ENCODE peak calls at places on chromosomes 4 and X, in four cellular contexts. H is HEK293T, W is HepG2, N is GM12878. T is an unnamed sample.
A peak's percentile ranks its signal among the peaks of the same experiment; 100 is the strongest.

GRCh38 chrX:142854970-142855369 is 170.8 kb upstream of the SPANXN4 start:
- DNase-seq in H (no peak), W (no peak), N (no peak), T (no peak)

GRCh38 chr4:101251261-101251660 is 96.1 kb downstream of the PPP3CA start:
- DNase-seq in H (no peak), W (no peak), N (no peak), T (no peak)

GRCh38 chr4:75781328-75781727 is 57.0 kb downstream of the USO1 start:
- DNase-seq in H (no peak), W (no peak), N (no peak), T (no peak)

GRCh38 chrX:30309139-30309571 is at the start of gene NR0B1:
- DNase-seq in H (no peak), W (no peak), N (no peak), T (no peak)

GRCh38 chrX:19964017-19964710 is 26.7 kb downstream of the BCLAF3 start:
- DNase-seq in H (no peak), W (no peak), N (no peak), T (no peak)

GRCh38 chr4:153521995-153522799 is 56.0 kb downstream of the TMEM131L start:
- DNase-seq in H (no peak), W (no peak), N (peak; percentile 71), T (no peak)

GRCh38 chrX:78118628-78119027 is 14.6 kb downstream of the PGK1 start:
- DNase-seq in H (no peak), W (no peak), N (no peak), T (no peak)

GRCh38 chr4:70706516-70706915 is 15.2 kb upstream of the RUFY3 start:
- DNase-seq in H (no peak), W (no peak), N (no peak), T (no peak)

GRCh38 chr4:8559524-8560264 is 20.5 kb upstream of the GPR78 start:
- DNase-seq in H (no peak), W (no peak), N (no peak), T (no peak)

GRCh38 chr4:73518340-73518739 is 36.8 kb downstream of the AFM start:
- DNase-seq in H (no peak), W (peak; percentile 30), N (no peak), T (no peak)

GRCh38 chrX:12567857-12568256 is 223.4 kb upstream of the PRPS2 start:
- DNase-seq in H (peak; percentile 9), W (no peak), N (no peak), T (no peak)

GRCh38 chr4:78612398-78613005 is 60.9 kb downstream of the ANXA3 start:
- DNase-seq in H (peak; percentile 14), W (peak; percentile 21), N (no peak), T (peak; percentile 46)

GRCh38 chrX:40175416-40176255 is 77.9 kb upstream of the BCOR start:
- DNase-seq in H (no peak), W (peak; percentile 47), N (no peak), T (peak; percentile 91)

GRCh38 chrX:8125566-8125965 is 45.5 kb downstream of the VCX2 start:
- DNase-seq in H (no peak), W (no peak), N (no peak), T (no peak)

GRCh38 chrX:112832481-112833095 is 8.0 kb downstream of the AMOT start:
- DNase-seq in H (no peak), W (no peak), N (no peak), T (no peak)

GRCh38 chrX:9316096-9316495 is 148.8 kb upstream of the TBL1X start:
- DNase-seq in H (no peak), W (no peak), N (no peak), T (no peak)

GRCh38 chr4:110049951-110050925 is 137.6 kb downstream of the EGF start:
- DNase-seq in H (peak; percentile 35), W (peak; percentile 30), N (peak; percentile 8), T (peak; percentile 59)

GRCh38 chr4:108378164-108378563 is 209.4 kb upstream of the LEF1 start:
- DNase-seq in H (no peak), W (no peak), N (no peak), T (no peak)

GRCh38 chrX:105744291-105744690 is 78.0 kb upstream of the NRK start:
- DNase-seq in H (no peak), W (no peak), N (no peak), T (no peak)

GRCh38 chr4:134777626-134778025 is 576.0 kb upstream of the PABPC4L start:
- DNase-seq in H (no peak), W (no peak), N (no peak), T (no peak)

GRCh38 chrX:35098419-35098818 is 155.8 kb downstream of the FAM47B start:
- DNase-seq in H (no peak), W (no peak), N (no peak), T (no peak)

GRCh38 chr4:5747746-5748365 is 36.9 kb downstream of the EVC start:
- DNase-seq in H (no peak), W (no peak), N (no peak), T (no peak)

GRCh38 chr4:126727461-126727860 is 905.3 kb upstream of the INTU start:
- DNase-seq in H (no peak), W (no peak), N (no peak), T (no peak)

GRCh38 chr4:74291468-74291867 is 16.8 kb upstream of the EPGN start:
- DNase-seq in H (no peak), W (no peak), N (no peak), T (no peak)

GRCh38 chr4:55326629-55327028 is 19.4 kb upstream of the SRD5A3 start:
- DNase-seq in H (no peak), W (no peak), N (no peak), T (no peak)

GRCh38 chr4:100257567-100257966 is 67.3 kb upstream of the DDIT4L start:
- DNase-seq in H (no peak), W (no peak), N (no peak), T (no peak)

GRCh38 chr4:34105311-34105710 is 2139.0 kb downstream of the ARAP2 start:
- DNase-seq in H (no peak), W (no peak), N (no peak), T (no peak)

GRCh38 chrX:147803948-147804347 is 107.8 kb upstream of the FMR1 start:
- DNase-seq in H (peak; percentile 32), W (peak; percentile 24), N (no peak), T (peak; percentile 4)
- TF ChIP-seq TARDBP in H (no peak), W (no peak), N (no peak), T (no peak)

DNA sequence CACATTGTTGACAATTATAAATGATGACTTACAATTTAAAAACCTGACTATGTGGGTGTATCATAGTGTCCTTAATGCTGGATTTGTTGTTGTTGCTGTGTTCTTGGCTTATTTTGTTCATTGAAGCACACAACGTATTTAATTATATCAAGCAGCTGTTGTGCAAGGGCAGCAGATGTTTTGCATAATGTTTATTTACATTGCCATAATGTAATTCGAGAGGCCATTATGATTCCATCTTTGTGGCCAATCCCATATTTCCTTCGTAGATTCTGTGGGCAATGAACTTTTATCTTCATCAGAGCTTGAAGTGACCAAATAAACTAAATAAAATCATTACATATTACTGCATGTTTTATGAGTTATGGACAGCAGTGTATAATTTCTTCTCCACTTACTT is 422.6 kb upstream of the GALNTL6 start:
- DNase-seq in H (no peak), W (no peak), N (no peak), T (no peak)
- TF ChIP-seq TARDBP in H (no peak), W (no peak), N (no peak), T (no peak)

GRCh38 chr4:121113680-121114079 is 41.3 kb upstream of the NDNF start:
- DNase-seq in H (no peak), W (no peak), N (peak; percentile 38), T (no peak)
- TF ChIP-seq TARDBP in H (no peak), W (no peak), N (no peak), T (no peak)

GRCh38 chr4:40734497-40734896 is 15.3 kb upstream of the NSUN7 start:
- DNase-seq in H (no peak), W (no peak), N (no peak), T (no peak)
- TF ChIP-seq TARDBP in H (no peak), W (no peak), N (no peak), T (no peak)

GRCh38 chr4:111113591-111113990 is 490.7 kb upstream of the PITX2 start:
- DNase-seq in H (no peak), W (no peak), N (no peak), T (no peak)

GRCh38 chr4:111108138-111108537 is 485.3 kb upstream of the PITX2 start:
- DNase-seq in H (no peak), W (no peak), N (no peak), T (no peak)
- TF ChIP-seq TARDBP in H (no peak), W (no peak), N (no peak), T (no peak)

GRCh38 chrX:17629519-17629918 is 107.8 kb upstream of the SCML1 start:
- DNase-seq in H (no peak), W (no peak), N (no peak), T (no peak)
- TF ChIP-seq TARDBP in H (no peak), W (no peak), N (no peak), T (no peak)

DNA sequence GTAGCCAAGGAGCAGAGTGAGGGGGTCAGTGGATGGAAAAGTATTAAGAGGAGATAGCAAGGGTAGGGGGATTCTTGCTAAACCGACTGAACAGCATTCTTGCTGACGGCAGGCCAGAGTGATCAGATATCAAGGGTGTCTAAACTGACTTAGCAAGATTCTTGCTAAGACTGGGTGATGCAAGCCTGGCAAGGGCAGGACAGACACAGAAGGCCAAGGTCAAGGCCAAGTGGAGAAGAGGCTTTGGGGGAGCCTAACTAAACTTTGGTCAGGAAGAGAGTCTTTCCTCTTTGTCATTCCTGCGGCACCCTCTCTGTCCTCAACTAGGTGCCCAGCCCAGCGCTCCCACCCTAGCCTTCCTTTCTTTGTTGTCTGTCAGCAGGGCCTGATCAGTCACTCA is 812 bp downstream of the XPNPEP2 start:
- DNase-seq in H (no peak), W (no peak), N (no peak), T (no peak)
- TF ChIP-seq TARDBP in H (no peak), W (no peak), N (no peak), T (no peak)

GRCh38 chr4:184764601-184765000 is 30.7 kb upstream of the CENPU start:
- DNase-seq in H (no peak), W (no peak), N (no peak), T (no peak)
- TF ChIP-seq TARDBP in H (no peak), W (no peak), N (no peak), T (no peak)

DNA sequence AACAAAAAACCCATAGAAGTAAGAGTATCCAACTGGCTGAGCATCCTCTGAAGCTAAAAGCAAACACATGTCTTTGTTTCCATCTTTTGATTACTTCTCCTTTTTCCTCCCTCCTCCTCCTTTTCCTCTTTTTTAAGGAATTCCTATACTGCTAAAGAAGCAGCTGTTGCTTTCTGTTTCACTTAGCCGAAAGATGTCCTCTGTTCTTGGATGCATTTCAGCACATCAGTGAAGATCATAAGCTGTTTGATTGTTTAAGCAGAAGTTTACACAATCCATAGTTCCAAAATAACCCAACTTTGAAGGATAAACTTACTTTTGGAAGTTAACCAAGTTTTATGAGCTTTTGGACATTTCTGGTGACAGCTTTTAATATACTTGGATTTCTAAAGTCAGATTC is 55.1 kb upstream of the TNIP3 start:
- DNase-seq in H (no peak), W (no peak), N (no peak), T (no peak)
- TF ChIP-seq TARDBP in H (no peak), W (no peak), N (no peak), T (no peak)